ENCODE peak calls at places on chromosomes 13 and 19, in ten cellular contexts. One of them, this sample, is unnamed.

GRCh38 chr13:105817011-105817410 is 718.5 kb downstream of the EFNB2 start:
- DNase-seq in HCT116: no peak
- DNase-seq in RWPE1: peak; percentile 28
- DNase-seq in A549: no peak
- DNase-seq in left ventricle myocardium inferior: no peak
- DNase-seq in Caco-2: peak; percentile 75
- DNase-seq in body of pancreas: no peak
- DNase-seq in nephron progenitor cell: no peak
- DNase-seq in tibial artery: no peak
- DNase-seq in progenitor cell of endocrine pancreas: no peak
- DNase-seq in this sample: no peak

GRCh38 chr13:50731400-50731799 is 112.1 kb downstream of the DLEU7 start:
- DNase-seq in HCT116: no peak
- DNase-seq in RWPE1: peak; percentile 88
- DNase-seq in A549: no peak
- DNase-seq in left ventricle myocardium inferior: no peak
- DNase-seq in Caco-2: no peak
- DNase-seq in body of pancreas: no peak
- DNase-seq in nephron progenitor cell: no peak
- DNase-seq in tibial artery: no peak
- DNase-seq in progenitor cell of endocrine pancreas: no peak
- DNase-seq in this sample: no peak

GRCh38 chr13:41774605-41775218 is 186.2 kb downstream of the VWA8 start:
- DNase-seq in HCT116: no peak
- DNase-seq in RWPE1: no peak
- DNase-seq in A549: no peak
- DNase-seq in left ventricle myocardium inferior: no peak
- DNase-seq in Caco-2: no peak
- DNase-seq in body of pancreas: no peak
- DNase-seq in nephron progenitor cell: no peak
- DNase-seq in tibial artery: no peak
- DNase-seq in progenitor cell of endocrine pancreas: no peak
- DNase-seq in this sample: no peak

GRCh38 chr19:294341-294818 is 3.2 kb upstream of the PLPP2 start:
- DNase-seq in HCT116: no peak
- DNase-seq in RWPE1: no peak
- DNase-seq in A549: no peak
- DNase-seq in left ventricle myocardium inferior: no peak
- DNase-seq in Caco-2: no peak
- DNase-seq in body of pancreas: no peak
- DNase-seq in nephron progenitor cell: peak; percentile 42
- DNase-seq in tibial artery: no peak
- DNase-seq in progenitor cell of endocrine pancreas: no peak
- DNase-seq in this sample: no peak

GRCh38 chr19:12763100-12763499 is 11.5 kb downstream of the BEST2 start:
- DNase-seq in HCT116: no peak
- DNase-seq in RWPE1: no peak
- DNase-seq in A549: no peak
- DNase-seq in left ventricle myocardium inferior: peak; percentile 77
- DNase-seq in Caco-2: no peak
- DNase-seq in body of pancreas: no peak
- DNase-seq in nephron progenitor cell: no peak
- DNase-seq in tibial artery: no peak
- DNase-seq in progenitor cell of endocrine pancreas: no peak
- DNase-seq in this sample: no peak

GRCh38 chr13:72043361-72043760 is 176.4 kb upstream of the DACH1 start:
- DNase-seq in HCT116: no peak
- DNase-seq in RWPE1: no peak
- DNase-seq in A549: no peak
- DNase-seq in left ventricle myocardium inferior: no peak
- DNase-seq in Caco-2: no peak
- DNase-seq in body of pancreas: no peak
- DNase-seq in nephron progenitor cell: no peak
- DNase-seq in tibial artery: no peak
- DNase-seq in progenitor cell of endocrine pancreas: no peak
- DNase-seq in this sample: no peak

GRCh38 chr13:99178636-99179035 is 22.0 kb upstream of the UBAC2 start:
- DNase-seq in HCT116: no peak
- DNase-seq in RWPE1: no peak
- DNase-seq in A549: no peak
- DNase-seq in left ventricle myocardium inferior: peak; percentile 30
- DNase-seq in Caco-2: no peak
- DNase-seq in body of pancreas: no peak
- DNase-seq in nephron progenitor cell: no peak
- DNase-seq in tibial artery: no peak
- DNase-seq in progenitor cell of endocrine pancreas: no peak
- DNase-seq in this sample: no peak

GRCh38 chr13:80556291-80556690 is 215.4 kb upstream of the SPRY2 start:
- DNase-seq in HCT116: no peak
- DNase-seq in RWPE1: no peak
- DNase-seq in A549: no peak
- DNase-seq in left ventricle myocardium inferior: no peak
- DNase-seq in Caco-2: no peak
- DNase-seq in body of pancreas: no peak
- DNase-seq in nephron progenitor cell: no peak
- DNase-seq in tibial artery: no peak
- DNase-seq in progenitor cell of endocrine pancreas: no peak
- DNase-seq in this sample: no peak

DNA sequence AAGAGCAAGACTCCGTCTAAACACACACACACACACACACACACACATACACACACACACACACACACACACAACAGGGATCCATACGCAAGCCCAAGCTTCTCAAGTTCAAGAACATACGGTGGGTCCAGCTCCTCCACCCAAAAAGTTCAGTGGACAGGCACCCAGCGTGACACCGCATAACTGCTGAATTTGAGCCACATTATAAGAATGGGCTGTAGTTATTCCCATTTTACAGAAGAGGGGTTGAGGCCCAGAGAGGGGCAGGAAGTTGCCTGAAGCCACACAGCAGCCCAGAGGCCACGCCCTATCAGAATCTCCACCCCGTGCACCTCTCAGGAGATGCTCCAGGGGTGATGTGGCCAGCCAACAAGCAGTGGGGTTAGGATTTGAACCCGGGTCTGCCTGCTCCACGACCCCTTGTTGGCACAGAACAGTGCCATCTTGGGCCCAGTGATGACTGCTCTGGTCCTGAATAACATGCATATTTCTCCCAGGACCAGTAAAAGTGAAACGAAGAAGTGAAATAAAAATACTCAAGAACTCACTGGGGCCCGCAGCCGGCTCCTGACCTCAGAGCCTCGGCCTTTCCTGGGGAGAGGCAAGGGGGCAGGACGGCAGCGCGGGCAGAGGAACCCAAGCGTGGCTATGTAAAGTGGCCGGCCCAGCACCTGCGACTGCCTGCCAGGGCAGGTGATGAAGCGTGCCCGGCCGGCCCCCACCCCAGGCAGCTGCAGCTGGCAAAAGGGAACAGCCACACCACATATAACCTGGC is 61.9 kb downstream of the AP1M1 start:
- DNase-seq in HCT116: no peak
- DNase-seq in RWPE1: no peak
- DNase-seq in A549: no peak
- DNase-seq in left ventricle myocardium inferior: no peak
- DNase-seq in Caco-2: no peak
- DNase-seq in body of pancreas: no peak
- DNase-seq in nephron progenitor cell: no peak
- DNase-seq in tibial artery: no peak
- DNase-seq in progenitor cell of endocrine pancreas: no peak
- DNase-seq in this sample: no peak
- TF ChIP-seq CTCF in HCT116: no peak
- TF ChIP-seq CTCF in RWPE1: no peak
- TF ChIP-seq CTCF in A549: no peak
- TF ChIP-seq CTCF in left ventricle myocardium inferior: no peak
- TF ChIP-seq CTCF in Caco-2: no peak
- TF ChIP-seq CTCF in body of pancreas: no peak
- TF ChIP-seq CTCF in nephron progenitor cell: no peak
- TF ChIP-seq CTCF in tibial artery: no peak
- TF ChIP-seq CTCF in progenitor cell of endocrine pancreas: no peak
- TF ChIP-seq CTCF in this sample: no peak

GRCh38 chr19:41869374-41869955 is 7.6 kb upstream of the CD79A start:
- DNase-seq in HCT116: no peak
- DNase-seq in RWPE1: no peak
- DNase-seq in A549: no peak
- DNase-seq in left ventricle myocardium inferior: no peak
- DNase-seq in Caco-2: no peak
- DNase-seq in body of pancreas: no peak
- DNase-seq in nephron progenitor cell: no peak
- DNase-seq in tibial artery: no peak
- DNase-seq in progenitor cell of endocrine pancreas: no peak
- DNase-seq in this sample: no peak

GRCh38 chr19:41866284-41866683 is 6.2 kb downstream of the RPS19 start:
- DNase-seq in HCT116: no peak
- DNase-seq in RWPE1: no peak
- DNase-seq in A549: no peak
- DNase-seq in left ventricle myocardium inferior: no peak
- DNase-seq in Caco-2: no peak
- DNase-seq in body of pancreas: no peak
- DNase-seq in nephron progenitor cell: no peak
- DNase-seq in tibial artery: no peak
- DNase-seq in progenitor cell of endocrine pancreas: no peak
- DNase-seq in this sample: no peak

GRCh38 chr19:41870401-41870873 is 6.6 kb upstream of the CD79A start:
- DNase-seq in HCT116: no peak
- DNase-seq in RWPE1: no peak
- DNase-seq in A549: no peak
- DNase-seq in left ventricle myocardium inferior: no peak
- DNase-seq in Caco-2: no peak
- DNase-seq in body of pancreas: no peak
- DNase-seq in nephron progenitor cell: no peak
- DNase-seq in tibial artery: no peak
- DNase-seq in progenitor cell of endocrine pancreas: no peak
- DNase-seq in this sample: no peak

GRCh38 chr19:41868989-41869300 is 8.1 kb upstream of the CD79A start:
- DNase-seq in HCT116: no peak
- DNase-seq in RWPE1: no peak
- DNase-seq in A549: no peak
- DNase-seq in left ventricle myocardium inferior: no peak
- DNase-seq in Caco-2: no peak
- DNase-seq in body of pancreas: no peak
- DNase-seq in nephron progenitor cell: no peak
- DNase-seq in tibial artery: no peak
- DNase-seq in progenitor cell of endocrine pancreas: no peak
- DNase-seq in this sample: no peak

GRCh38 chr19:41868120-41868988 is 8.3 kb downstream of the RPS19 start:
- DNase-seq in HCT116: no peak
- DNase-seq in RWPE1: no peak
- DNase-seq in A549: no peak
- DNase-seq in left ventricle myocardium inferior: no peak
- DNase-seq in Caco-2: no peak
- DNase-seq in body of pancreas: no peak
- DNase-seq in nephron progenitor cell: no peak
- DNase-seq in tibial artery: no peak
- DNase-seq in progenitor cell of endocrine pancreas: no peak
- DNase-seq in this sample: no peak
- TF ChIP-seq CTCF in HCT116: no peak
- TF ChIP-seq CTCF in RWPE1: no peak
- TF ChIP-seq CTCF in A549: no peak
- TF ChIP-seq CTCF in left ventricle myocardium inferior: no peak
- TF ChIP-seq CTCF in Caco-2: no peak
- TF ChIP-seq CTCF in body of pancreas: no peak
- TF ChIP-seq CTCF in nephron progenitor cell: no peak
- TF ChIP-seq CTCF in tibial artery: no peak
- TF ChIP-seq CTCF in progenitor cell of endocrine pancreas: no peak
- TF ChIP-seq CTCF in this sample: no peak

GRCh38 chr19:6238256-6238642 is 41.5 kb downstream of the MLLT1 start:
- DNase-seq in HCT116: no peak
- DNase-seq in RWPE1: no peak
- DNase-seq in A549: no peak
- DNase-seq in left ventricle myocardium inferior: no peak
- DNase-seq in Caco-2: no peak
- DNase-seq in body of pancreas: no peak
- DNase-seq in nephron progenitor cell: no peak
- DNase-seq in tibial artery: no peak
- DNase-seq in progenitor cell of endocrine pancreas: no peak
- DNase-seq in this sample: no peak
- TF ChIP-seq CTCF in HCT116: no peak
- TF ChIP-seq CTCF in RWPE1: no peak
- TF ChIP-seq CTCF in A549: no peak
- TF ChIP-seq CTCF in left ventricle myocardium inferior: peak; percentile 19
- TF ChIP-seq CTCF in Caco-2: no peak
- TF ChIP-seq CTCF in body of pancreas: no peak
- TF ChIP-seq CTCF in nephron progenitor cell: no peak
- TF ChIP-seq CTCF in tibial artery: no peak
- TF ChIP-seq CTCF in progenitor cell of endocrine pancreas: no peak
- TF ChIP-seq CTCF in this sample: no peak

GRCh38 chr19:19554074-19555023 is 16.3 kb downstream of the CILP2 start:
- DNase-seq in HCT116: no peak
- DNase-seq in RWPE1: no peak
- DNase-seq in A549: no peak
- DNase-seq in left ventricle myocardium inferior: peak; percentile 48
- DNase-seq in Caco-2: peak; percentile 64
- DNase-seq in body of pancreas: peak; percentile 45
- DNase-seq in nephron progenitor cell: peak; percentile 69
- DNase-seq in tibial artery: peak; percentile 68
- DNase-seq in progenitor cell of endocrine pancreas: no peak
- DNase-seq in this sample: no peak

GRCh38 chr19:19558636-19559035 is 20.6 kb downstream of the CILP2 start:
- DNase-seq in HCT116: no peak
- DNase-seq in RWPE1: no peak
- DNase-seq in A549: no peak
- DNase-seq in left ventricle myocardium inferior: no peak
- DNase-seq in Caco-2: no peak
- DNase-seq in body of pancreas: no peak
- DNase-seq in nephron progenitor cell: no peak
- DNase-seq in tibial artery: no peak
- DNase-seq in progenitor cell of endocrine pancreas: no peak
- DNase-seq in this sample: no peak

GRCh38 chr19:19559942-19560341 is 21.9 kb downstream of the CILP2 start:
- DNase-seq in HCT116: no peak
- DNase-seq in RWPE1: no peak
- DNase-seq in A549: no peak
- DNase-seq in left ventricle myocardium inferior: no peak
- DNase-seq in Caco-2: no peak
- DNase-seq in body of pancreas: no peak
- DNase-seq in nephron progenitor cell: no peak
- DNase-seq in tibial artery: no peak
- DNase-seq in progenitor cell of endocrine pancreas: no peak
- DNase-seq in this sample: no peak

GRCh38 chr19:19561946-19562664 is 24.0 kb downstream of the CILP2 start:
- DNase-seq in HCT116: no peak
- DNase-seq in RWPE1: no peak
- DNase-seq in A549: no peak
- DNase-seq in left ventricle myocardium inferior: no peak
- DNase-seq in Caco-2: no peak
- DNase-seq in body of pancreas: no peak
- DNase-seq in nephron progenitor cell: no peak
- DNase-seq in tibial artery: no peak
- DNase-seq in progenitor cell of endocrine pancreas: no peak
- DNase-seq in this sample: no peak

DNA sequence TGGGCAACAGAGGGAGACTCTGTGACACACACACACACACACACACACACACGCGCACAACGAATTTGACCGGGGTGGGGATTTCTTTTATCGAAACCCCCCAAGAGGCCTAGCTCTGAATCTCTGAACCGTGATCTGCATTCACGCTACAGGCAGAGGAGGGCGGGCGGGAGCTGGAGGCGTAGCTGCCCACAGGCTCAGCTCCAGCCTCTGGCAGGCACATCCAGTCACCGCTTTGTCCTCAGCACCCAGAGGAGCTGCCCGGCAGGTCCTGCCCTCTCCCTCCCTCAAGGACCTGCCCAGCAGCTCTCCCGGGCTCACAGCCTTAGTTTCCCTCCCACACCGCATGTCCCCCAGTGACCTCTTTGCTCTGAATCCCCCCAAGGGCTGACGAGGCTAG is 20.0 kb downstream of the CILP2 start:
- DNase-seq in HCT116: no peak
- DNase-seq in RWPE1: no peak
- DNase-seq in A549: no peak
- DNase-seq in left ventricle myocardium inferior: no peak
- DNase-seq in Caco-2: no peak
- DNase-seq in body of pancreas: no peak
- DNase-seq in nephron progenitor cell: no peak
- DNase-seq in tibial artery: no peak
- DNase-seq in progenitor cell of endocrine pancreas: no peak
- DNase-seq in this sample: no peak
- TF ChIP-seq CTCF in HCT116: no peak
- TF ChIP-seq CTCF in RWPE1: no peak
- TF ChIP-seq CTCF in A549: no peak
- TF ChIP-seq CTCF in left ventricle myocardium inferior: no peak
- TF ChIP-seq CTCF in Caco-2: no peak
- TF ChIP-seq CTCF in body of pancreas: no peak
- TF ChIP-seq CTCF in nephron progenitor cell: no peak
- TF ChIP-seq CTCF in tibial artery: no peak
- TF ChIP-seq CTCF in progenitor cell of endocrine pancreas: no peak
- TF ChIP-seq CTCF in this sample: no peak